ENCODE peak calls at places on chromosomes 3 and 15, in four cellular contexts. A, K, H and M are unnamed samples.
A peak's percentile ranks its signal among the peaks of the same experiment; 100 is the strongest.

GRCh38 chr3:2495746-2496145 is 397.1 kb downstream of the CNTN4 start:
- DNase-seq in K (no peak), A (no peak), H (no peak), M (no peak)

GRCh38 chr3:100297784-100298183 is 36.8 kb upstream of the NIT2 start:
- DNase-seq in A (no peak), H (no peak), K (peak; percentile 14), M (no peak)

GRCh38 chr3:148020880-148021279 is 611.7 kb downstream of the ZIC1 start:
- DNase-seq in K (no peak), A (no peak), H (no peak), M (no peak)

GRCh38 chr15:58448331-58448730 is 16.5 kb downstream of the LIPC start:
- DNase-seq in K (no peak), H (no peak), A (no peak), M (no peak)

GRCh38 chr3:10419637-10420232 is 85.7 kb downstream of the ATP2B2 start:
- DNase-seq in H (no peak), K (peak; percentile 8), A (no peak), M (no peak)

GRCh38 chr15:84892786-84893307 is 8.4 kb downstream of the SLC28A1 start:
- DNase-seq in A (no peak), H (no peak), K (no peak), M (no peak)

GRCh38 chr3:31014317-31015040 is 120.0 kb upstream of the GADL1 start:
- DNase-seq in H (no peak), A (no peak), K (peak; percentile 48), M (peak; percentile 16)

GRCh38 chr15:58369261-58369699 is 62.5 kb upstream of the LIPC start:
- DNase-seq in K (no peak), H (no peak), A (peak; percentile 87), M (no peak)

GRCh38 chr3:95460274-95460673 is 1354.1 kb upstream of the EPHA6 start:
- DNase-seq in A (no peak), K (no peak), H (no peak), M (no peak)

GRCh38 chr3:163043074-163043473 is 1546.5 kb downstream of the OTOL1 start:
- DNase-seq in H (no peak), K (no peak), A (peak; percentile 32), M (peak; percentile 25)

GRCh38 chr3:156831006-156831405 is 4.9 kb downstream of the LEKR1 start:
- DNase-seq in A (no peak), K (no peak), H (no peak), M (no peak)

GRCh38 chr15:64911317-64912186 is at the start of gene ANKDD1A:
- DNase-seq in K (peak; percentile 76), H (peak; percentile 88), A (peak; percentile 54), M (peak; percentile 41)

GRCh38 chr3:5194801-5195509 is 7.4 kb downstream of the EDEM1 start:
- DNase-seq in H (no peak), K (peak; percentile 74), A (peak; percentile 80), M (peak; percentile 91)

GRCh38 chr3:127588675-127589577 is 1.6 kb downstream of the TPRA1 start:
- DNase-seq in H (peak; percentile 42), A (peak; percentile 74), K (peak; percentile 74), M (peak; percentile 30)

GRCh38 chr3:135915206-135915605 is 50.3 kb upstream of the PPP2R3A start:
- DNase-seq in K (no peak), A (no peak), H (no peak), M (no peak)

GRCh38 chr3:159560214-159561004 is 428.2 kb upstream of the IL12A start:
- DNase-seq in H (peak; percentile 52), K (no peak), A (no peak), M (no peak)

GRCh38 chr3:159604151-159604581 is 384.5 kb upstream of the IL12A start:
- DNase-seq in K (peak; percentile 13), A (peak; percentile 55), H (no peak), M (peak; percentile 48)

GRCh38 chr3:195040773-195041520 is 230.0 kb downstream of the XXYLT1 start:
- DNase-seq in K (peak; percentile 57), H (peak; percentile 47), A (no peak), M (peak; percentile 38)

GRCh38 chr3:157201648-157202278 is 41.8 kb upstream of the CCNL1 start:
- DNase-seq in A (peak; percentile 74), K (peak; percentile 61), H (no peak), M (peak; percentile 52)

GRCh38 chr15:82585072-82585471 is 44.8 kb upstream of the RPS17 start:
- DNase-seq in K (no peak), A (peak; percentile 70), H (no peak), M (peak; percentile 1)

GRCh38 chr15:68487087-68487843 is 55.3 kb upstream of the ITGA11 start:
- DNase-seq in H (no peak), K (no peak), A (peak; percentile 27), M (no peak)

GRCh38 chr3:114218006-114218405 is 19.4 kb downstream of the ZNF80 start:
- DNase-seq in K (no peak), H (no peak), A (peak; percentile 59), M (no peak)

GRCh38 chr3:158801200-158801599 is 654 bp upstream of the MFSD1 start:
- DNase-seq in H (no peak), A (peak; percentile 34), K (no peak), M (no peak)

GRCh38 chr3:184176377-184177330 is 2.0 kb downstream of the AP2M1 start:
- DNase-seq in H (peak; percentile 94), A (peak; percentile 96), K (peak; percentile 92), M (peak; percentile 87)

GRCh38 chr3:25151497-25151896 is 276.6 kb upstream of the RARB start:
- DNase-seq in A (peak; percentile 24), K (peak; percentile 1), H (no peak), M (peak; percentile 23)

GRCh38 chr3:4720316-4721075 is 227.3 kb downstream of the ITPR1 start:
- DNase-seq in K (peak; percentile 34), A (peak; percentile 88), H (peak; percentile 52), M (peak; percentile 84)

GRCh38 chr3:129513705-129514104 is 14.7 kb upstream of the RHO start:
- DNase-seq in H (no peak), A (no peak), K (no peak), M (no peak)

GRCh38 chr3:14119166-14119510 is 5.5 kb downstream of the CHCHD4 start:
- DNase-seq in K (no peak), A (no peak), H (no peak), M (no peak)

GRCh38 chr15:29773816-29774215 is 48.5 kb downstream of the TJP1 start:
- DNase-seq in A (no peak), H (no peak), K (no peak), M (no peak)

GRCh38 chr3:114454592-114455251 is 160.9 kb downstream of the TIGIT start:
- DNase-seq in K (no peak), H (no peak), A (peak; percentile 34), M (no peak)

GRCh38 chr3:38004415-38005075 is 14.0 kb downstream of the VILL start:
- DNase-seq in K (peak; percentile 41), H (peak; percentile 60), A (peak; percentile 74), M (peak; percentile 81)

GRCh38 chr15:79863886-79864285 is 32.9 kb downstream of the MTHFS start:
- DNase-seq in H (no peak), K (peak; percentile 63), A (no peak), M (peak; percentile 63)

GRCh38 chr3:16239082-16239770 is 25.5 kb downstream of the DPH3 start:
- DNase-seq in A (peak; percentile 36), H (no peak), K (no peak), M (peak; percentile 7)

GRCh38 chr3:178320481-178321352 is 215.5 kb upstream of the KCNMB2 start:
- DNase-seq in A (peak; percentile 68), H (no peak), K (no peak), M (peak; percentile 4)

GRCh38 chr15:64697911-64698369 is 77.4 kb downstream of the RBPMS2 start:
- DNase-seq in K (peak; percentile 62), H (no peak), A (no peak), M (peak; percentile 38)

GRCh38 chr3:195241592-195242355 is 29.2 kb downstream of the XXYLT1 start:
- DNase-seq in H (no peak), A (no peak), K (no peak), M (no peak)

GRCh38 chr15:48646364-48646763 is 855 bp upstream of the FBN1 start:
- DNase-seq in A (no peak), K (no peak), H (no peak), M (no peak)

GRCh38 chr15:48644827-48645557 is 517 bp downstream of the FBN1 start:
- DNase-seq in A (peak; percentile 77), H (peak; percentile 52), K (peak; percentile 43), M (peak; percentile 50)

GRCh38 chr15:48650931-48651330 is 5.4 kb upstream of the FBN1 start:
- DNase-seq in K (no peak), H (no peak), A (no peak), M (no peak)

GRCh38 chr15:48645558-48646330 is at the start of gene FBN1:
- DNase-seq in A (peak; percentile 94), K (peak; percentile 71), H (peak; percentile 77), M (peak; percentile 59)

DNA sequence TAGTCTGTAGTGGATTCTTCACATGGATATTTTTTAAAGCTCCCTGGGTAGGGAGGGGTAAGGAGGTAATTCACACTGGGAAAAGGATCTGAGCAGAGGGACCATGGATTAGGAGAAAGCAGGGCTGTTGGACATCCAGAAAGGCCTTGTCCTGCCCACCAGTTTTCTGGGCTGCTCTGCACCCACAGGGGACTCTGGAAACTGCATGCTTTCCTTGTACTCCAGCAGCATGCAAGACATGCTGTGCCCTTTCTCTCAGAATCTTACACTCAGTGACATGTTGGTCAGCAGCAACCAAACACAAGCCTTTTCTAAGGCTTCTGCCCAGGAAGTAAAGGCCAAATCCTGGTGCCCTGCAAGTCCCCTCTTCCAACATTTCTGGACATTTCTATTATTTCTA is 2.5 kb upstream of the FBN1 start:
- DNase-seq in K (no peak), A (peak; percentile 68), H (peak; percentile 37), M (peak; percentile 8)
- TF ChIP-seq CTCF in K (no peak), A (peak; percentile 42), H (no peak), M (no peak)

GRCh38 chr3:167406876-167407492 is 26.9 kb upstream of the ZBBX start:
- DNase-seq in A (peak; percentile 64), K (peak; percentile 53), H (peak; percentile 68), M (peak; percentile 85)
- TF ChIP-seq CTCF in A (peak; percentile 42), K (peak; percentile 28), H (peak; percentile 91), M (peak; percentile 59)

GRCh38 chr3:12986031-12986430 is 87.2 kb downstream of the IQSEC1 start:
- DNase-seq in K (no peak), H (no peak), A (no peak), M (no peak)

GRCh38 chr3:12982619-12983101 is 90.6 kb downstream of the IQSEC1 start:
- DNase-seq in K (no peak), A (no peak), H (no peak), M (no peak)

GRCh38 chr3:12983326-12983725 is 89.9 kb downstream of the IQSEC1 start:
- DNase-seq in H (no peak), K (no peak), A (no peak), M (no peak)

GRCh38 chr3:12985148-12985547 is 88.1 kb downstream of the IQSEC1 start:
- DNase-seq in K (no peak), H (no peak), A (no peak), M (no peak)

GRCh38 chr3:12984023-12984823 is 89.0 kb downstream of the IQSEC1 start:
- DNase-seq in A (peak; percentile 82), K (peak; percentile 32), H (peak; percentile 84), M (peak; percentile 78)
- TF ChIP-seq CTCF in A (peak; percentile 83), K (peak; percentile 54), H (peak; percentile 88), M (peak; percentile 81)

GRCh38 chr3:182902236-182902635 is 78.1 kb downstream of the DCUN1D1 start:
- DNase-seq in H (no peak), A (no peak), K (no peak), M (no peak)

GRCh38 chr3:182908471-182908870 is 71.9 kb downstream of the DCUN1D1 start:
- DNase-seq in H (no peak), A (no peak), K (no peak), M (no peak)

GRCh38 chr3:182905623-182906022 is 74.7 kb downstream of the DCUN1D1 start:
- DNase-seq in H (no peak), K (no peak), A (no peak), M (no peak)

GRCh38 chr3:182906036-182906435 is 74.3 kb downstream of the DCUN1D1 start:
- DNase-seq in A (no peak), H (no peak), K (no peak), M (no peak)

GRCh38 chr3:182904164-182904563 is 76.2 kb downstream of the DCUN1D1 start:
- DNase-seq in K (no peak), A (no peak), H (no peak), M (no peak)
- TF ChIP-seq CTCF in K (no peak), A (no peak), H (peak; percentile 57), M (no peak)